ENCODE peak calls at places on chromosomes 3 and 15, in five cellular contexts. K, D, G, Q and V are unnamed samples.

GRCh38 chr3:42013652-42014442 is 51.9 kb upstream of the ULK4 start:
- DNase-seq in K (no peak), Q (no peak), G (peak), D (peak), V (peak)

GRCh38 chr3:149895339-149895738 is 75.4 kb downstream of the PFN2 start:
- DNase-seq in Q (no peak), G (no peak), D (no peak), K (no peak), V (no peak)

GRCh38 chr3:139718415-139718814 is 40.6 kb upstream of the NMNAT3 start:
- DNase-seq in K (no peak), Q (peak), D (no peak), G (no peak), V (peak)

GRCh38 chr3:144444546-144444945 is 472.9 kb downstream of the DIPK2A start:
- DNase-seq in D (no peak), G (no peak), K (no peak), Q (no peak), V (no peak)

GRCh38 chr3:141482250-141482937 is 4.4 kb upstream of the RASA2 start:
- DNase-seq in Q (peak), G (no peak), D (no peak), K (no peak), V (no peak)

GRCh38 chr3:123295901-123296250 is 94.1 kb downstream of the SEC22A start:
- DNase-seq in G (no peak), K (no peak), D (no peak), Q (no peak), V (no peak)

GRCh38 chr15:98792117-98792516 is 143.8 kb downstream of the IGF1R start:
- DNase-seq in D (no peak), K (no peak), Q (no peak), G (no peak), V (no peak)

GRCh38 chr3:115760722-115761121 is 137.4 kb downstream of the GAP43 start:
- DNase-seq in K (no peak), Q (no peak), G (no peak), D (no peak), V (no peak)

GRCh38 chr3:142644502-142644901 is 48.3 kb downstream of the PLS1 start:
- DNase-seq in Q (no peak), K (no peak), G (no peak), D (no peak), V (no peak)

GRCh38 chr3:140031170-140031569 is 96.2 kb downstream of the CLSTN2 start:
- DNase-seq in G (no peak), K (no peak), D (no peak), Q (no peak), V (no peak)

GRCh38 chr15:78437107-78437761 is 782 bp upstream of the IREB2 start:
- DNase-seq in Q (peak), D (no peak), G (no peak), K (no peak), V (peak)
- H3K27ac ChIP-seq in Q (peak), D (peak), G (peak), K (peak), V (peak)

GRCh38 chr3:39447637-39448483 is 19.6 kb upstream of the MOBP start:
- DNase-seq in D (no peak), G (peak), K (no peak), Q (peak), V (peak)

GRCh38 chr3:39449796-39450195 is 17.7 kb upstream of the MOBP start:
- DNase-seq in K (no peak), Q (no peak), G (no peak), D (no peak), V (peak)

GRCh38 chr3:39445927-39446326 is 21.6 kb upstream of the MOBP start:
- DNase-seq in G (no peak), D (no peak), Q (no peak), K (no peak), V (peak)

GRCh38 chr3:39446444-39446843 is 21.0 kb upstream of the MOBP start:
- DNase-seq in Q (no peak), G (no peak), K (no peak), D (no peak), V (no peak)

DNA sequence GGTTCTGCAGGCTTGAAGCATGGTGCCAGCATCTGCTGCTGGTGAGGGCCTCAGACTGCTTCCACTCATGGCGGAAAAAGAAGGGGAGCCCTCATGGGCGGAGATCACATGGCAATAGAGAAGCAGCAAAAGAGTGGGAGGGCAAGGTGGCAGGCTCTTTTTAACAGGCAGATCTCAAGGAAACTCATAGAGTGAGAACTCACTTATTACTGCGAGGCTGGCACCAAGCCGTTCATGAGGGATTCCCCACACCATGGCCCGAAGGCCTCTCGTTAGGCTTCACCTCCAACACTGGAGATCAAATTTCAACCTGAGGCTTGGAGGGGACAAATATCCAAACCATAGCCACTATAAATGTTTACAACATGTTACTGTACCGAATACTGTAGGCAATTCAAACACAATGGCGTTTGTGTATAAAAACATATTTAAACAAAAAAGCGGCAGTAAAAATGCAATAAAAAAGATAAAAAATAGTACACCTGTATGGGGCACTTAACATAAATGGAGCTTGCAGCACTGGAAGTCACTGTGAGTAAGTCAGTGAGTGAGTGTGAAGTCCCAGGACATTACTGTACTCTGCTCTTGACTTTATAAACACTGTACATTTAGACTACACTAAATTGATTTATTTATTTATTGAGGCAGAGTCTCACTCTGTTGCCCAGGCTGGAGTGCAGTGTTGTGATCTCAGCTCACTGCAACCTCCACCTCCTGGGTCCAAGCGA is 18.8 kb upstream of the MOBP start:
- DNase-seq in Q (no peak), K (no peak), G (no peak), D (no peak), V (peak)
- H3K27ac ChIP-seq in Q (no peak), K (no peak), G (no peak), D (no peak), V (no peak)

GRCh38 chr3:68880632-68881031 is 51.7 kb downstream of the TAFA4 start:
- DNase-seq in K (no peak), G (no peak), Q (no peak), D (no peak), V (peak)
- H3K27ac ChIP-seq in K (no peak), G (no peak), Q (no peak), D (no peak), V (no peak)

GRCh38 chr3:171783086-171783485 is 27.2 kb downstream of the PLD1 start:
- DNase-seq in Q (no peak), K (no peak), D (no peak), G (no peak), V (no peak)
- H3K27ac ChIP-seq in Q (no peak), K (no peak), D (no peak), G (no peak), V (no peak)

DNA sequence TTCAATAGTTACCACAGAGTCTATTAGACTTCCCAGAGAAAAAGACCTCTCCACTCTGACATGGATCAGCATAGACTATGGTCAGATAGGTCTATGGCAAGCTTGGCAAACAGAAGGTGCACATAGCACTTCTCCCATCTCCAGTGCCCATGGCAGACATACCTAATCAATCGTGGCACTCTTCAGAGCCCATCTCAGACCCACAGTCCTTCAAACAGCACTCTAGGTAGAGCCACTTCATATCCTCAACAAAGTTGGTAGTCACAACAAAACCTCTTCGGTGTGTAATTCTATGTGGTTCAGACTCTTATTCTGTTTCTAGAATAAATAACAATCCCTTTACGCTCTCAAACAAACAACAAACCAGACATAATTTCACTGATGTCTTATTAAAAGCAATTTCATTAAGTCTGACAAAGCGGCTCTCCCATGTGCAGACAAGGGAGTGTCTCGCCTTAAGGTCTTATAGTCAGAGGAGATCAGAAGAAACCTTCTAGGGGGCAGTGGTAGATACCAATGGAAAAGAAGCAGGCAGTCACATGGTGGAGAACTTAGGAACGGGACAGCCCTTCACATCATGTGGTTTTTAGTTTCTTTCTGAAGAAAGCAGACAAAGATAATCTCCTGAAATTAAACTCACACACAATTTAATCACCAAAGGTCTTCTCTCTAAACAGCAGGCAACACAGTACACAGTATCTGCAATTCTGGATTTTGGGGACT is 483.4 kb downstream of the FOXP1 start:
- DNase-seq in D (no peak), G (no peak), K (no peak), Q (no peak), V (no peak)
- H3K27ac ChIP-seq in D (no peak), G (no peak), K (no peak), Q (peak), V (no peak)

GRCh38 chr3:29128004-29128403 is 152.9 kb upstream of the RBMS3 start:
- DNase-seq in G (no peak), K (no peak), Q (no peak), D (no peak), V (no peak)
- H3K27ac ChIP-seq in G (no peak), K (no peak), Q (no peak), D (no peak), V (peak)

GRCh38 chr3:193594946-193595689 is 2.1 kb downstream of the OPA1 start:
- DNase-seq in Q (no peak), G (no peak), D (no peak), K (no peak), V (no peak)
- H3K27ac ChIP-seq in Q (no peak), G (no peak), D (no peak), K (no peak), V (no peak)

DNA sequence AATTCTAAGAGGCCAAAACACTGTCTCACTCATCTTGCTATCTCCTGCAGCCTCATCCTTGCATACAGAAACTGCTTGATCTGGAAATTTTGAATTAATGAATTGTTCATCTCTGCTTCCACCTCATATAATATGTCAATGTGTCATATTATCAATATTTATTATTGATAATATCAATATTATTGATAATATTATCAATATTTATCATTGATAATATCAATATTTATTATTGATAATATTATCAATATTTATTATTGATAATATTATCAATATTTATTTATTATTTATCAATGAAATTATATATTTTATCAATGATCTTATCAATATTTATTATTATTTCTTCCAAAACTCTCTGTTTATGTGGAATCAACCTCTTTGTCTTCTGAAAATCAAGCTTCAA is 297.3 kb upstream of the RARB start:
- DNase-seq in K (no peak), G (no peak), D (no peak), Q (no peak), V (no peak)
- H3K27ac ChIP-seq in K (no peak), G (no peak), D (no peak), Q (no peak), V (no peak)

DNA sequence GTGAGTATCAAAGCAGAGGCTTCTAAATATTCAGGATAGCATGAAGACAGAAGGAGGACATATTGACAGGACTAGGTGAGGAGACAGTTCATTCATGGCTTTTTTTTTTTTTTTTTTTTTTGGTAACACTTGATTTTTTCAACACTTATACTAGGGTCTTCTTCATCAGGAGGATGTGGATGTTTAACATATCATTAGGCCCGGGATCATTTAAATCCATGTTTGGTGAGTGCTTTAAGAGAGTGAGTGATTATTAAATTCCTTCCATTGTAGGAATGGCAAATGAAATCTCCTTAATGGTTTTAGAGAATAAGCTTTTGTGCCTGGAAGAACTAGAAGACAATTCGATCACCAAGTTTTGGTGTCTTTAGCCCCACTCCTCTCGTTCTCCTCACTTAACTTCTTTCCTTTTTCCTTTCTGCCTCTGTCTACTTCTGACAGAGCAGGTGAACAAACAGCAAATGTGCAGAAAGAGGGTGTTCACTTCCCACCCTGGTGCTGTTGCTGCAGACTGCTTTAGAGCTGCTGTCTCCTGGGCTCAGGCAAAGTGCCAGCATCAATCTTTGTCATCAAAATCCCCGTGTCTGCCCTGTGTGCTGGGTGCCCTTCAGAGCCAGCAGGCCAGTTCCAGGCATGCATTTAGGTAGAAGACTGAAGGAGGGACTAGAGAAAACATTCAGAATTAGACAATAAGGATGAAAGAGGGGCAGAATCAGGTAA is 35.6 kb upstream of the RAB11A start:
- DNase-seq in Q (no peak), D (no peak), K (no peak), G (no peak), V (no peak)
- H3K27ac ChIP-seq in Q (peak), D (peak), K (peak), G (peak), V (peak)